ENCODE peak calls at places on chromosomes 16 and 17, in eight cellular contexts. R is transverse colon, P is prostate gland, C is A549, J is GM23338, L is HCT116, D is heart left ventricle, N is lung. K is an unnamed sample.

GRCh38 chr16:17519041-17519440 is 48.3 kb upstream of the XYLT1 start:
- DNase-seq in R (no peak), P (no peak), C (no peak), J (no peak), L (no peak), D (no peak), N (no peak), K (no peak)

GRCh38 chr17:4369557-4370230 is 3.2 kb upstream of the UBE2G1 start:
- DNase-seq in R (no peak), P (no peak), C (no peak), J (no peak), L (no peak), D (peak; percentile 35), N (no peak), K (no peak)

GRCh38 chr17:61475726-61476125 is 23.5 kb downstream of the TBX4 start:
- DNase-seq in R (no peak), P (no peak), C (no peak), J (no peak), L (no peak), D (no peak), N (no peak), K (no peak)

GRCh38 chr17:77405867-77406513 is 265.2 kb downstream of the SEC14L1 start:
- DNase-seq in R (no peak), P (no peak), C (no peak), J (no peak), L (no peak), D (no peak), N (no peak), K (no peak)

GRCh38 chr16:89711601-89712475 is 8.9 kb downstream of the VPS9D1 start:
- DNase-seq in R (peak; percentile 74), P (peak; percentile 28), C (peak; percentile 81), J (peak; percentile 82), L (peak; percentile 73), D (no peak), N (peak; percentile 46), K (peak; percentile 72)

GRCh38 chr16:49484454-49484853 is 110.8 kb downstream of the C16orf78 start:
- DNase-seq in R (peak; percentile 76), P (peak; percentile 22), C (no peak), J (peak; percentile 87), L (no peak), D (peak; percentile 84), N (peak; percentile 44), K (no peak)

GRCh38 chr17:78523939-78524655 is 53.1 kb downstream of the DNAH17 start:
- DNase-seq in R (no peak), P (no peak), C (peak; percentile 69), J (no peak), L (no peak), D (no peak), N (no peak), K (no peak)

GRCh38 chr17:67490471-67490870 is 113.4 kb downstream of the PITPNC1 start:
- DNase-seq in R (no peak), P (no peak), C (no peak), J (peak; percentile 49), L (no peak), D (no peak), N (no peak), K (no peak)

GRCh38 chr17:78555741-78556401 is 21.3 kb downstream of the DNAH17 start:
- DNase-seq in R (no peak), P (no peak), C (no peak), J (no peak), L (no peak), D (no peak), N (no peak), K (no peak)

GRCh38 chr16:66469932-66470546 is 42.9 kb downstream of the BEAN1 start:
- DNase-seq in R (no peak), P (no peak), C (no peak), J (no peak), L (no peak), D (no peak), N (no peak), K (no peak)

DNA sequence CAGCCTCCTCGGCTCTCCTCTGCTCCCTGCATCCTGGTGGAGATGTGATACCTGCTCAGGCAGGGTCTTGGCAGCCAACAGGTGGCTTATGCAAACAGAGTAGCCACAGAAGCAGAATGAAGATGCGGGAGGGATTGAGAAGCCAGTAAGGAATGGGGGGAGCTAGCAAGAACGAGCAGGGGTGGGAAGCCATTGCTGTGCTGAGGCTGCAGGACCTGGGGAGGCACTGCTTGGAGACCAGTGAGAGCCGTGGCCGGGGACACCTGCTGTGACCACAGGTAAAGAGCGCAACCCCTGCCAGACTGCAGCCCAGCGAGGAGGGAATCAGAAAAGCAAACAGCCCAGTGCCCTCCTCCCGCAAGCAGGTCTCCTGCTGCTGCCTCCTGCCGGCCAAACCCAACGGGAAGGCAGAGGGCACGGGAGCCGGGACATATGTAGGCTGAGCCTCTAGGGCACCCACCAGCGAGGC is 14.7 kb downstream of the AIPL1 start:
- DNase-seq in R (no peak), P (no peak), C (peak; percentile 44), J (peak; percentile 75), L (no peak), D (no peak), N (no peak), K (no peak)
- TF ChIP-seq CTCF in R (peak; percentile 17), P (no peak), C (peak; percentile 40), J (peak; percentile 74), L (peak; percentile 70), D (no peak), N (no peak), K (no peak)

DNA sequence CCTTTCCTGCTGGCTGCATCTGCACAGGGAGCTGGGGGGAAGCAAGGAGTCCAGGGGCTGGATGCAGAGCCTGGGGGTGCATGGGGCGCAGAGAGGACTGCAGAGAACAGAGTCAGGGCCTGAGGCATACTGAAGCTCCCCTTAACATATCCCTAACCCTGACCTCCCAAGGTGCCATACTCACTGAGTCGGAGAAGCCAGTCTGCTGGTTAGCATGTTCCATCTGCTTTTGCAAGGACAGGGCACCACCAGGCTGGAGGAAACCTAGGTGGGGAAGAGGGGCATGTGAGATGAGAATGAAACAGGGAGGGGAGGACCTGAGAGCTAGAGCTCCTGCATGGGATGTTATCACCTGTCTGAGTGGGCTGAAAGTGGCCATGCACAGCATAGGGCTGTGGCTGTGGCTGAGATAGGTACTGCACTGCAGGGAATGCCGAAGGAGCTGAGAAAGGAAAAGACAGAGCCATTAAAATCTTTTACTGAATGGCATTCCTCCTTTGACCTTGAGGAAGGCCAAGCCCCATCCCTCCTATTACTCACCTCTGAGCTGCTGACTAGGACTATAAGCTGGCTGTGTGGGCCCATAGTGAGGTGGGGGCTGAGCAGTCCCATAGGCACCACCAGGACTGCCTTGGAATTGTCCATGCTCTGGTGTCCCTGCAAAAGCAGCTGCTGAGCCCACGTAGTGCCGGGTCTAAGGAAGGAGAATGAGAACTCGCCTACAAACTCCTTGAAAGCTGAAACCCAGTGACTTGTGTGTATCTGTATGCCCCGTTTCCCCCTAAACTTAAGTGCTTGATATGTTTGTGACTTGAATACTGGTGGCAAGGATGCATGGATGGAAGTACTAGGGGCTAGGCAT is 1.9 kb downstream of the GPS2 start:
- DNase-seq in R (no peak), P (no peak), C (peak; percentile 54), J (peak; percentile 69), L (no peak), D (no peak), N (no peak), K (no peak)
- H3K4me1 ChIP-seq in R (peaks cover 41% of the 10 kb centered on the region), P (peaks cover 17% of the 10 kb centered on the region), C (peaks cover 57% of the 10 kb centered on the region), J (peaks cover 27% of the 10 kb centered on the region), L (peaks cover 32% of the 10 kb centered on the region), D (peaks cover 52% of the 10 kb centered on the region), N (peaks cover 23% of the 10 kb centered on the region), K (peaks cover 49% of the 10 kb centered on the region)

GRCh38 chr16:79770244-79771064 is 169.9 kb upstream of the MAF start:
- DNase-seq in R (peak; percentile 93), P (peak; percentile 92), C (peak; percentile 87), J (peak; percentile 94), L (no peak), D (peak; percentile 94), N (peak; percentile 85), K (no peak)
- H3K27ac ChIP-seq in R (peak overlapping the region; percentile 82), P (peak overlapping the region; percentile 85), C (peak overlapping the region; percentile 89), J (peak overlapping the region; percentile 85), L (no peak overlapping the region), D (peak overlapping the region; percentile 69), N (peak overlapping the region; percentile 51), K (no peak overlapping the region)

GRCh38 chr17:14304222-14304844 is 3.5 kb downstream of the HS3ST3B1 start:
- DNase-seq in R (no peak), P (no peak), C (no peak), J (no peak), L (no peak), D (no peak), N (peak; percentile 6), K (no peak)

GRCh38 chr17:14306602-14307001 is 5.7 kb downstream of the HS3ST3B1 start:
- DNase-seq in R (no peak), P (no peak), C (no peak), J (no peak), L (no peak), D (no peak), N (no peak), K (no peak)

GRCh38 chr17:14303343-14304221 is 2.7 kb downstream of the HS3ST3B1 start:
- DNase-seq in R (no peak), P (no peak), C (no peak), J (peak; percentile 76), L (no peak), D (no peak), N (no peak), K (no peak)

GRCh38 chr17:14305785-14306496 is 5.1 kb downstream of the HS3ST3B1 start:
- DNase-seq in R (no peak), P (no peak), C (no peak), J (no peak), L (no peak), D (no peak), N (no peak), K (no peak)

GRCh38 chr17:14304876-14305636 is 4.2 kb downstream of the HS3ST3B1 start:
- DNase-seq in R (no peak), P (no peak), C (no peak), J (peak; percentile 63), L (no peak), D (no peak), N (peak; percentile 22), K (no peak)
- TF ChIP-seq CTCF in R (no peak), P (no peak), C (no peak), J (no peak), L (no peak), D (no peak), N (no peak), K (no peak)

GRCh38 chr17:80264048-80264792 is 3.6 kb downstream of the RNF213 start:
- DNase-seq in R (peak; percentile 55), P (no peak), C (no peak), J (no peak), L (no peak), D (no peak), N (no peak), K (no peak)
- H3K4me1 ChIP-seq in R (peaks cover 37% of the 10 kb centered on the region), P (peaks cover 20% of the 10 kb centered on the region), C (peaks cover 33% of the 10 kb centered on the region), J (peaks cover 18% of the 10 kb centered on the region), L (peaks cover 14% of the 10 kb centered on the region), D (peaks cover 37% of the 10 kb centered on the region), N (peaks cover 3% of the 10 kb centered on the region), K (peaks cover 5% of the 10 kb centered on the region)

GRCh38 chr17:64441772-64442549 is 7.0 kb upstream of the MILR1 start:
- DNase-seq in R (peak; percentile 24), P (no peak), C (no peak), J (no peak), L (no peak), D (no peak), N (no peak), K (peak; percentile 65)

GRCh38 chr17:64443086-64443760 is 5.7 kb upstream of the MILR1 start:
- DNase-seq in R (no peak), P (no peak), C (peak; percentile 81), J (peak; percentile 2), L (peak; percentile 77), D (no peak), N (no peak), K (peak; percentile 95)

GRCh38 chr17:64442550-64442971 is 6.4 kb upstream of the MILR1 start:
- DNase-seq in R (no peak), P (no peak), C (peak; percentile 55), J (no peak), L (no peak), D (no peak), N (no peak), K (peak; percentile 78)

GRCh38 chr17:64437944-64438525 is 10.9 kb upstream of the MILR1 start:
- DNase-seq in R (no peak), P (no peak), C (peak; percentile 29), J (no peak), L (no peak), D (no peak), N (no peak), K (no peak)
- H3K27ac ChIP-seq in R (no peak overlapping the region), P (no peak overlapping the region), C (no peak overlapping the region), J (no peak overlapping the region), L (no peak overlapping the region), D (no peak overlapping the region), N (no peak overlapping the region), K (no peak overlapping the region)

K was measured in PC-9.